ENCODE peak calls at places on chromosomes 12 and 14, in four cellular contexts. P, D, B and W are unnamed samples.

GRCh38 chr14:65414961-65415589 is 2.5 kb downstream of the FUT8 start:
- DNase-seq in B (no peak), P (peak), D (no peak), W (no peak)

GRCh38 chr12:131687346-131688125 is 23.4 kb upstream of the SFSWAP start:
- DNase-seq in P (no peak), B (no peak), D (no peak), W (no peak)

GRCh38 chr12:56150563-56150962 is 1.8 kb upstream of the MYL6B start:
- DNase-seq in D (no peak), B (no peak), P (no peak), W (no peak)

GRCh38 chr14:62126885-62127478 is 364.8 kb downstream of the SNAPC1 start:
- DNase-seq in B (no peak), P (peak), D (peak), W (no peak)

GRCh38 chr12:110921262-110921661 is 883 bp upstream of the MYL2 start:
- DNase-seq in P (no peak), B (no peak), D (no peak), W (peak)

GRCh38 chr14:79077096-79077495 is 906.9 kb downstream of the NRXN3 start:
- DNase-seq in D (no peak), B (no peak), P (no peak), W (no peak)

GRCh38 chr12:63845726-63846125 is 1.2 kb downstream of the SRGAP1 start:
- DNase-seq in P (no peak), D (no peak), B (no peak), W (peak)

GRCh38 chr12:40312982-40313576 is 88.3 kb downstream of the LRRK2 start:
- DNase-seq in B (no peak), D (no peak), P (peak), W (no peak)

GRCh38 chr12:5739862-5740370 is 205.1 kb downstream of the ANO2 start:
- DNase-seq in B (no peak), D (no peak), P (no peak), W (no peak)